ENCODE peak calls at places on chromosome 14, in four cellular contexts. A is stimulated activated CD4-positive, alpha-beta T cell treated with anti-CD3 and anti-CD28 coated beads, Interleukin-1b, Interleukin-23, amount 100 ng/mL, for 1 hour; Y is activated T-cell treated with anti-CD3 and anti-CD28 coated beads, Interleukin-2, amount 50 U/mL, for 72 hours; W is MM.1S. G is an unnamed sample.

GRCh38 chr14:36757730-36758286 is 96.1 kb downstream of the PAX9 start:
- DNase-seq in A (no peak), Y (no peak), W (no peak), G (no peak)

GRCh38 chr14:105845725-105846309 is 319.4 kb downstream of the TMEM121 start:
- DNase-seq in A (no peak), Y (no peak), W (no peak), G (no peak)

GRCh38 chr14:105487449-105487985 is 831 bp downstream of the CRIP1 start:
- DNase-seq in A (no peak), Y (peak; percentile 74), W (peak; percentile 56), G (peak; percentile 59)

GRCh38 chr14:63995285-63995684 is 142.5 kb downstream of the SYNE2 start:
- DNase-seq in A (no peak), Y (no peak), W (no peak), G (no peak)

GRCh38 chr14:23137221-23138172 is 18.4 kb upstream of the CEBPE start:
- DNase-seq in A (no peak), Y (no peak), W (no peak), G (no peak)

GRCh38 chr14:36986407-36986806 is 186.0 kb downstream of the SLC25A21 start:
- DNase-seq in A (no peak), Y (no peak), W (no peak), G (no peak)

GRCh38 chr14:56708704-56709103 is 101.6 kb downstream of the OTX2 start:
- DNase-seq in A (no peak), Y (no peak), W (no peak), G (no peak)

GRCh38 chr14:29043751-29044150 is 277.2 kb downstream of the FOXG1 start:
- DNase-seq in A (no peak), Y (no peak), W (no peak), G (no peak)

GRCh38 chr14:98578204-98578603 is 693.8 kb downstream of the BCL11B start:
- DNase-seq in A (no peak), Y (no peak), W (no peak), G (no peak)

GRCh38 chr14:71244341-71244740 is 337.1 kb downstream of the PCNX1 start:
- DNase-seq in A (no peak), Y (no peak), W (no peak), G (no peak)

GRCh38 chr14:35349966-35350365 is 54.6 kb downstream of the NFKBIA start:
- DNase-seq in A (no peak), Y (no peak), W (no peak), G (no peak)

GRCh38 chr14:99271951-99272668 is at the start of gene BCL11B:
- DNase-seq in A (peak; percentile 69), Y (peak; percentile 89), W (peak; percentile 80), G (peak; percentile 92)

GRCh38 chr14:22614240-22614799 is 16.2 kb downstream of the ABHD4 start:
- DNase-seq in A (no peak), Y (no peak), W (peak; percentile 74), G (peak; percentile 39)

GRCh38 chr14:54395716-54396115 is 1.1 kb upstream of the CDKN3 start:
- DNase-seq in A (no peak), Y (no peak), W (no peak), G (no peak)

GRCh38 chr14:59424707-59425106 is 40.5 kb downstream of the GPR135 start:
- DNase-seq in A (no peak), Y (no peak), W (no peak), G (no peak)

GRCh38 chr14:104972301-104973211 is 5.6 kb downstream of the AHNAK2 start:
- DNase-seq in A (no peak), Y (no peak), W (no peak), G (no peak)

GRCh38 chr14:70188608-70189540 is at the start of gene SLC8A3:
- DNase-seq in A (no peak), Y (peak; percentile 36), W (no peak), G (peak; percentile 69)

GRCh38 chr14:24196071-24197061 is 1.1 kb upstream of the TM9SF1 start:
- DNase-seq in A (no peak), Y (no peak), W (peak; percentile 18), G (peak; percentile 75)

G was measured in GM12865.